ENCODE peak calls at places on chromosomes 6 and 20, in four cellular contexts. One of them, this sample, is unnamed.

GRCh38 chr6:98836025-98836961 is 1.9 kb downstream of the POU3F2 start:
- DNase-seq in CD4-positive, alpha-beta memory T cell: no peak
- DNase-seq in AG04450: no peak
- DNase-seq in mesendoderm: peak; percentile 56
- DNase-seq in this sample: no peak

GRCh38 chr6:138289739-138290138 is 71.4 kb upstream of the PBOV1 start:
- DNase-seq in CD4-positive, alpha-beta memory T cell: peak; percentile 6
- DNase-seq in AG04450: no peak
- DNase-seq in mesendoderm: peak; percentile 63
- DNase-seq in this sample: no peak

GRCh38 chr6:157097255-157097936 is 225.9 kb downstream of the TMEM242 start:
- DNase-seq in CD4-positive, alpha-beta memory T cell: no peak
- DNase-seq in AG04450: no peak
- DNase-seq in mesendoderm: no peak
- DNase-seq in this sample: no peak

GRCh38 chr6:43399932-43400487 is 27.3 kb upstream of the ABCC10 start:
- DNase-seq in CD4-positive, alpha-beta memory T cell: no peak
- DNase-seq in AG04450: no peak
- DNase-seq in mesendoderm: no peak
- DNase-seq in this sample: no peak

GRCh38 chr6:81590314-81590691 is 162.2 kb downstream of the TENT5A start:
- DNase-seq in CD4-positive, alpha-beta memory T cell: no peak
- DNase-seq in AG04450: no peak
- DNase-seq in mesendoderm: no peak
- DNase-seq in this sample: no peak

GRCh38 chr6:89148016-89148750 is 2.3 kb downstream of the PM20D2 start:
- DNase-seq in CD4-positive, alpha-beta memory T cell: no peak
- DNase-seq in AG04450: no peak
- DNase-seq in mesendoderm: no peak
- DNase-seq in this sample: no peak

GRCh38 chr6:35087361-35088280 is 53.5 kb downstream of the TCP11 start:
- DNase-seq in CD4-positive, alpha-beta memory T cell: no peak
- DNase-seq in AG04450: no peak
- DNase-seq in mesendoderm: no peak
- DNase-seq in this sample: no peak

GRCh38 chr20:43787937-43788336 is 61.1 kb upstream of the GTSF1L start:
- DNase-seq in CD4-positive, alpha-beta memory T cell: no peak
- DNase-seq in AG04450: no peak
- DNase-seq in mesendoderm: no peak
- DNase-seq in this sample: no peak

GRCh38 chr6:44487611-44488010 is 100.1 kb downstream of the CDC5L start:
- DNase-seq in CD4-positive, alpha-beta memory T cell: no peak
- DNase-seq in AG04450: no peak
- DNase-seq in mesendoderm: no peak
- DNase-seq in this sample: no peak

GRCh38 chr6:35088281-35089215 is 52.6 kb downstream of the TCP11 start:
- DNase-seq in CD4-positive, alpha-beta memory T cell: no peak
- DNase-seq in AG04450: no peak
- DNase-seq in mesendoderm: no peak
- DNase-seq in this sample: no peak

GRCh38 chr20:53794529-53795115 is 201.0 kb upstream of the ZNF217 start:
- DNase-seq in CD4-positive, alpha-beta memory T cell: no peak
- DNase-seq in AG04450: no peak
- DNase-seq in mesendoderm: no peak
- DNase-seq in this sample: no peak

GRCh38 chr20:3093861-3094361 is 9.4 kb upstream of the AVP start:
- DNase-seq in CD4-positive, alpha-beta memory T cell: peak; percentile 36
- DNase-seq in AG04450: no peak
- DNase-seq in mesendoderm: no peak
- DNase-seq in this sample: no peak

GRCh38 chr20:49344975-49345374 is 67.1 kb upstream of the ZNFX1 start:
- DNase-seq in CD4-positive, alpha-beta memory T cell: no peak
- DNase-seq in AG04450: peak; percentile 78
- DNase-seq in mesendoderm: no peak
- DNase-seq in this sample: peak; percentile 61

GRCh38 chr20:49347156-49347555 is 69.3 kb upstream of the ZNFX1 start:
- DNase-seq in CD4-positive, alpha-beta memory T cell: no peak
- DNase-seq in AG04450: no peak
- DNase-seq in mesendoderm: no peak
- DNase-seq in this sample: no peak

GRCh38 chr20:49344140-49344539 is 66.3 kb upstream of the ZNFX1 start:
- DNase-seq in CD4-positive, alpha-beta memory T cell: no peak
- DNase-seq in AG04450: no peak
- DNase-seq in mesendoderm: no peak
- DNase-seq in this sample: no peak

GRCh38 chr20:49346682-49347081 is 68.8 kb upstream of the ZNFX1 start:
- DNase-seq in CD4-positive, alpha-beta memory T cell: no peak
- DNase-seq in AG04450: no peak
- DNase-seq in mesendoderm: peak; percentile 50
- DNase-seq in this sample: no peak

GRCh38 chr20:49345538-49345937 is 67.7 kb upstream of the ZNFX1 start:
- DNase-seq in CD4-positive, alpha-beta memory T cell: no peak
- DNase-seq in AG04450: no peak
- DNase-seq in mesendoderm: peak; percentile 47
- DNase-seq in this sample: no peak
- H3K27ac ChIP-seq in CD4-positive, alpha-beta memory T cell: no peak overlapping the region
- H3K27ac ChIP-seq in AG04450: peak overlapping the region; percentile 85
- H3K27ac ChIP-seq in mesendoderm: no peak overlapping the region
- H3K27ac ChIP-seq in this sample: peak overlapping the region; percentile 81

DNA sequence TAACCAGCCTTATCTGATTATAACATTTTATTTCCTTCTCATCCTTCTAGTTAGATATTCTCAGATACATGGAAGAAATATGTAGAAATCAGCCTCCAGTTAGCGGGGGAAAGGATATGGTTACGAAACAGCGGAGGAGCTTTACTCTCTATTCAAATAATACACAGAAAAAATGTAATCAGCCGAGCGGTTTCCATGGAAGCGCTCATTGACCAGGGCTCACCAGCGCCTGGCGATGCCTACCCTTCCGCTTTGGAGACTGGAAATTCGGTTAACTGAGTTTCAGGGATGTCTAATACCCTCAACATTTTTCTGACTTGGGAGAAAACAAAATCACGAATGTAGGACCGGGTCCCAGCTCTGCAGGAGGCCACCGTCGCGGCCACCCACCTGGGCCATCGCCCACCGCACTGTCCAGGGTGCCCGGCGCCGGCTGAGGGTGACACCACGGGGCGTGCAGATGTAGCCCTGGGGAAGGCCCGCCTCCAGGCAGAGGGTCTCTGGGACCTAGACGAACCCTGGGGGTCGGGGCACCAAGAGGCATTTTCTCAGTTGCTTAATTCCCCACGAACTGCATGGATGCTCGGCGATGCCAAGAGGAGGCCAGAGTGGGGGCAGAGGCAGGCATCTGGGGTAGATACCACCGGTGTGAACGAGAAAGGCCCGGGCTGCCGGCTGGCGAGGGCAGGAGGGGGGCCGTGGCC is 1.7 kb downstream of the PRR18 start:
- DNase-seq in CD4-positive, alpha-beta memory T cell: no peak
- DNase-seq in AG04450: no peak
- DNase-seq in mesendoderm: no peak
- DNase-seq in this sample: no peak
- H3K27ac ChIP-seq in CD4-positive, alpha-beta memory T cell: no peak overlapping the region
- H3K27ac ChIP-seq in AG04450: no peak overlapping the region
- H3K27ac ChIP-seq in mesendoderm: no peak overlapping the region
- H3K27ac ChIP-seq in this sample: no peak overlapping the region

DNA sequence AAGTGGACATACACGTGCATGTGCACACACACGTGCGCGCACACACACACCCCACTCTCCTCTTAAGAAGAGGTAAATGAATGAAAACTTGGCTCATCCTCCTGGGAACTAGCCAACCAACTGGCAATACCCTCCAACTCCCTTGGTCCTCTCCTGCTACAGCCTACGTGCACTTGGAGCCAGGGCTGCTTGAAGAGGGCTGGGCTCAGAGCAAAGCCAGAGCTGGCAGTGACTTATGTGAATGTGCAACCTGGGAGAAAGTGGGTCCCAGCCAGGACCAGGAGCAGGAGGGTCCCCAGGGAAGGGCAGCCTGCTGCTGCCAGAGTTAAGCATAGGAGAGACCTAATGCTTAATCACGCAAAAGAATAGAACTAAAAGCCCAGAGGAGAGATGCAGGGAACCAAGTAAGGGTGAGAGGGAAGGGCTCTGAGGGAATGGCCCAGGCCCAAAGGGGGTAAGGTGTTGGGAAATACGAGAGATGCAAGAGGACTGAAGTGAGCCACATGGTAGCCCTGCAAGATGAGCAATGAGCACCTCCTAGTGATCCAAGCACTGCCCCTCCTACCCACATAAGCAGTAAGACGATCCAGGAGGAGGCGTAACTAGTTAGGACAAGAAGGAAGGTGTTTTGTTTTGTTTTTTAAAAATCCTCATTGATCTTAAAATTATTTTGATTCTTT is 24.7 kb downstream of the TRAF3IP2 start:
- DNase-seq in CD4-positive, alpha-beta memory T cell: no peak
- DNase-seq in AG04450: no peak
- DNase-seq in mesendoderm: peak; percentile 71
- DNase-seq in this sample: no peak
- H3K27ac ChIP-seq in CD4-positive, alpha-beta memory T cell: no peak overlapping the region
- H3K27ac ChIP-seq in AG04450: no peak overlapping the region
- H3K27ac ChIP-seq in mesendoderm: no peak overlapping the region
- H3K27ac ChIP-seq in this sample: peak overlapping the region; percentile 19

GRCh38 chr6:7157752-7158616 is 50.2 kb downstream of the RREB1 start:
- DNase-seq in CD4-positive, alpha-beta memory T cell: no peak
- DNase-seq in AG04450: no peak
- DNase-seq in mesendoderm: peak; percentile 78
- DNase-seq in this sample: no peak
- H3K27ac ChIP-seq in CD4-positive, alpha-beta memory T cell: no peak overlapping the region
- H3K27ac ChIP-seq in AG04450: peak overlapping the region; percentile 89
- H3K27ac ChIP-seq in mesendoderm: no peak overlapping the region
- H3K27ac ChIP-seq in this sample: peak overlapping the region; percentile 37

GRCh38 chr20:35791823-35792222 is 20.0 kb downstream of the PHF20 start:
- DNase-seq in CD4-positive, alpha-beta memory T cell: no peak
- DNase-seq in AG04450: peak; percentile 65
- DNase-seq in mesendoderm: peak; percentile 50
- DNase-seq in this sample: no peak
- H3K27ac ChIP-seq in CD4-positive, alpha-beta memory T cell: no peak overlapping the region
- H3K27ac ChIP-seq in AG04450: peak overlapping the region; percentile 94
- H3K27ac ChIP-seq in mesendoderm: no peak overlapping the region
- H3K27ac ChIP-seq in this sample: no peak overlapping the region

GRCh38 chr6:11363881-11364576 is 131.6 kb upstream of the NEDD9 start:
- DNase-seq in CD4-positive, alpha-beta memory T cell: no peak
- DNase-seq in AG04450: no peak
- DNase-seq in mesendoderm: no peak
- DNase-seq in this sample: peak; percentile 67
- H3K27ac ChIP-seq in CD4-positive, alpha-beta memory T cell: no peak overlapping the region
- H3K27ac ChIP-seq in AG04450: no peak overlapping the region
- H3K27ac ChIP-seq in mesendoderm: no peak overlapping the region
- H3K27ac ChIP-seq in this sample: peak overlapping the region; percentile 19

DNA sequence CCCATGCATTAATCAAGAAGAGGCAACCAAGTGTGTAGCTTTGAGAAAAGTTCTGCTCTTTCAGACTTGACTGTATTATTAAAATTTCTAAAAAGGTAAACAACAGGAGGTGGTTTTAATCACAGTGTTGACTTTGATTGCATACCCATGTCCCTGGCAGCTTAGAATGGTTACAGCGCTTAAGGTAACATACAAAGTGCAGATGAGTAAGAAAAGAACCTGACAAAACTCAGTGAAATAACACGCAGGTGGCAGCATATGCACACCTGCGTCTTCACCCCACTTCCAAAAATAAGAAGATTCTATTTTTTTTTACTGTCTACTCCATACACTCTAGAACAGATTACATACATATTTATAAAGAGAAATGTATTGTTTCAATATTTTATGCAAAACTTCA is 233.5 kb downstream of the GMPR start:
- DNase-seq in CD4-positive, alpha-beta memory T cell: no peak
- DNase-seq in AG04450: no peak
- DNase-seq in mesendoderm: no peak
- DNase-seq in this sample: no peak
- H3K27ac ChIP-seq in CD4-positive, alpha-beta memory T cell: no peak overlapping the region
- H3K27ac ChIP-seq in AG04450: no peak overlapping the region
- H3K27ac ChIP-seq in mesendoderm: no peak overlapping the region
- H3K27ac ChIP-seq in this sample: no peak overlapping the region

This sample was measured in epithelial cell of prostate.